ENCODE peak calls at places on chromosomes 13 and 19, in six cellular contexts. X, W, B, D, G and U are unnamed samples.

GRCh38 chr19:51821921-51822716 is 27.2 kb downstream of the FPR3 start:
- DNase-seq in X (no peak), W (no peak), B (no peak), D (no peak), G (no peak), U (no peak)

GRCh38 chr13:110712849-110713641 is 455 bp upstream of the ING1 start:
- DNase-seq in X (peak; percentile 99), W (peak; percentile 99), B (peak; percentile 98), D (peak; percentile 84), G (peak; percentile 99), U (peak; percentile 98)

GRCh38 chr13:20940083-20940482 is 37.5 kb upstream of the XPO4 start:
- DNase-seq in X (no peak), W (no peak), B (no peak), D (no peak), G (peak; percentile 83), U (no peak)

GRCh38 chr13:106373989-106374572 is 161.4 kb downstream of the EFNB2 start:
- DNase-seq in X (no peak), W (no peak), B (peak; percentile 69), D (no peak), G (no peak), U (no peak)

GRCh38 chr13:113851480-113851803 is 12.4 kb downstream of the GAS6 start:
- DNase-seq in X (no peak), W (no peak), B (no peak), D (no peak), G (no peak), U (no peak)

GRCh38 chr13:29067306-29067945 is 247.3 kb downstream of the MTUS2 start:
- DNase-seq in X (no peak), W (no peak), B (no peak), D (no peak), G (no peak), U (no peak)

GRCh38 chr19:39093761-39094160 is 9.6 kb downstream of the ACP7 start:
- DNase-seq in X (no peak), W (no peak), B (no peak), D (no peak), G (no peak), U (no peak)

GRCh38 chr13:60467098-60467497 is 70.1 kb downstream of the TDRD3 start:
- DNase-seq in X (no peak), W (no peak), B (no peak), D (no peak), G (no peak), U (no peak)

GRCh38 chr19:10452726-10453620 is 32.6 kb downstream of the PDE4A start:
- DNase-seq in X (no peak), W (no peak), B (no peak), D (no peak), G (no peak), U (no peak)

GRCh38 chr19:10450853-10451609 is 30.7 kb downstream of the PDE4A start:
- DNase-seq in X (peak; percentile 31), W (no peak), B (no peak), D (peak; percentile 97), G (no peak), U (peak; percentile 36)

GRCh38 chr19:10450191-10450852 is 30.0 kb downstream of the PDE4A start:
- DNase-seq in X (no peak), W (no peak), B (no peak), D (no peak), G (no peak), U (no peak)

GRCh38 chr19:10453852-10454251 is 33.5 kb downstream of the PDE4A start:
- DNase-seq in X (no peak), W (no peak), B (no peak), D (no peak), G (no peak), U (no peak)

GRCh38 chr19:10454267-10454666 is 33.9 kb downstream of the PDE4A start:
- DNase-seq in X (peak; percentile 56), W (no peak), B (no peak), D (peak; percentile 56), G (no peak), U (peak; percentile 35)
- TF ChIP-seq ZNF274 in X (no peak), W (no peak), B (no peak), D (no peak), G (no peak), U (no peak)

DNA sequence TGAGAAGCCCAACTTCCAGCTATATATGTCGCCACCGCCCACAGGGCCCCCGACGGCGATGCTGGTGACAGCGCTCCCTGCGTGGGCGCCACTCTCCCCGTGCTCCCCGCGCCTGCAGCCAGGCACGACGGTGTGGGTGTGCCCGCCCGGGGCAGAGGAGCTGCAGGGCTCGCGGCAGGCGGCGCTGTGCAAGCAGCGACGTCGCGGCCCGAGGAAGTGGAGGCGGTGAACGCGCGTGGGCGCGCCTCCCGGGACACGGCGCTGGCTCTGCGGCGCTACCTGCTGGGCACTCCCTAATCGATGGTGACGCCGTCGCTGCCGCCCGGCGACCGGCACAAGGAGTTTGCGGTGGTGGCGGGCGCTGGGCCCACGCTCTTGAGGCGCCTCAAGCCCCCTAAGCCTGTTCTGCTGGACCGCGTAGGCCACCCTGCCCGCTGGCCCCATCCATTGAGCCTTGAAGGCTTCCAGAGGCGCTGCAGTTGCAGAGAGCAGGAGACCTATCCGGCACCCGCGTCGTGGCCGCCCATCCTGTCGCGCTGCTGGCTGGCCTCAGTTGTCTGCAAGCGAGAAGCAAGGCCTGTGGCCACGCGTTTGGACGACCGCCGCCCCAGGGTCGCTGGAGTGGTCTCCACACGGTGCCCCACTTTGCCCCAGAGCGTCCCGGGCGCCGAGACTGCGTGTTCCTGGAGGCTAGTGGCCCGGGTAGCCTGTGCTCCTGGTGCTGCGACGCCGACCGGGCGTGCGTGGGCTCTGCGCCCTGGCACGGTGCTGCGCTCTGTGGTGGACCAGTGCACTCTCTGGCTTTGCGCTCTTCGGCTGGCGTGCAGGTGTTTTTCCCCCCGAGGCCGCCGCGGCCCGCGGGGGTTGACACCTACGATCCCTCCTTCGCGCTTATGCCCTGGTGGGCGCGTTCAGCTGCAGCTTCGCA is 23.1 kb downstream of the LRFN3 start:
- DNase-seq in X (no peak), W (no peak), B (no peak), D (peak; percentile 57), G (no peak), U (no peak)
- TF ChIP-seq YY1 in X (no peak), W (no peak), B (no peak), D (no peak), G (no peak), U (no peak)

GRCh38 chr19:46383846-46384245 is 29.5 kb downstream of the CCDC8 start:
- DNase-seq in X (no peak), W (no peak), B (no peak), D (no peak), G (no peak), U (no peak)
- H3K4me1 ChIP-seq in X (no peaks in the 10 kb centered on the region), W (no peaks in the 10 kb centered on the region), B (no peaks in the 10 kb centered on the region), D (peaks cover 3% of the 10 kb centered on the region), G (peaks cover 11% of the 10 kb centered on the region), U (peaks cover 2% of the 10 kb centered on the region)

DNA sequence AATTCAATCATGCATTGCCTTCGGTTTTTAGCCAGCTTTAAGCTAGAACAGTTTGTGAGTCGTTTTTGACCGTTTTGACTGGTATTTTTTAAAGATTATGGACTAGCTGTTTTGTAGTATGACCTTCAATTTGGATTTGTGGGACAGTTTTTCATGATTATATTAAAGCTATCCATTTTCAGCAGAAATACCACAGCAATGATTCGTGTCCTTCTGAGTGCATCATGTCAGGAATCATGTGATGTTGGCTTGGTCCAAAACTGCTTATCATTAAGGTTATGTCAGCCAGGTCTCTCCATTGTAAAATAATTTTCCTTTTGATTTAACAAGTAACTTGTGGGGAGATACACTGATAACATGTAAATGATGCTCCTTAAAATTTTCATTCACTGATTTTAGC is 228.9 kb downstream of the POSTN start:
- DNase-seq in X (no peak), W (no peak), B (no peak), D (no peak), G (no peak), U (no peak)
- TF ChIP-seq ZNF274 in X (no peak), W (no peak), B (no peak), D (no peak), G (no peak), U (no peak)

GRCh38 chr19:3163230-3163886 is 15.2 kb upstream of the S1PR4 start:
- DNase-seq in X (peak; percentile 53), W (no peak), B (no peak), D (peak; percentile 91), G (peak; percentile 46), U (peak; percentile 70)
- TF ChIP-seq YY1 in X (no peak), W (no peak), B (peak; percentile 81), D (no peak), G (no peak), U (no peak)